ENCODE peak calls at places on chromosomes 16 and 17, in five cellular contexts. A, G, H, L and C are unnamed samples.

GRCh38 chr17:21573961-21574610 is 118.2 kb upstream of the KCNJ18 start:
- DNase-seq in A (no peak), G (no peak), H (peak; percentile 81), L (peak; percentile 85), C (no peak)

GRCh38 chr17:50559674-50560184 is 786 bp upstream of the CACNA1G start:
- DNase-seq in A (peak; percentile 22), G (no peak), H (peak; percentile 76), L (peak; percentile 89), C (no peak)

GRCh38 chr17:29838961-29839360 is 91.1 kb downstream of the SSH2 start:
- DNase-seq in A (no peak), G (no peak), H (no peak), L (no peak), C (no peak)

GRCh38 chr17:77907497-77908120 is 50.9 kb upstream of the TNRC6C start:
- DNase-seq in A (no peak), G (no peak), H (no peak), L (peak; percentile 55), C (no peak)

GRCh38 chr16:57940382-57940966 is 30.5 kb downstream of the CNGB1 start:
- DNase-seq in A (no peak), G (no peak), H (no peak), L (no peak), C (no peak)

GRCh38 chr16:695355-696089 is 5.3 kb upstream of the WDR24 start:
- DNase-seq in A (peak; percentile 93), G (no peak), H (no peak), L (no peak), C (peak; percentile 59)

GRCh38 chr17:60149691-60150582 is at the start of gene CA4:
- DNase-seq in A (no peak), G (no peak), H (no peak), L (no peak), C (no peak)

GRCh38 chr17:8623591-8623990 is 6.9 kb downstream of the MYH10 start:
- DNase-seq in A (no peak), G (no peak), H (peak; percentile 48), L (no peak), C (no peak)

GRCh38 chr17:42895185-42895555 is 5.4 kb upstream of the G6PC1 start:
- DNase-seq in A (peak; percentile 36), G (peak; percentile 60), H (no peak), L (peak; percentile 90), C (no peak)

GRCh38 chr17:47850692-47851573 is at the start of gene SP6:
- DNase-seq in A (peak; percentile 88), G (peak; percentile 81), H (no peak), L (no peak), C (peak; percentile 31)

GRCh38 chr17:42953669-42954068 is 10.6 kb downstream of the AARSD1 start:
- DNase-seq in A (no peak), G (no peak), H (no peak), L (no peak), C (no peak)

GRCh38 chr16:69482410-69482951 is 58.1 kb downstream of the CYB5B start:
- DNase-seq in A (no peak), G (peak; percentile 34), H (peak; percentile 83), L (peak; percentile 74), C (no peak)

GRCh38 chr16:71449020-71449419 is 7.2 kb upstream of the TLE7 start:
- DNase-seq in A (no peak), G (no peak), H (no peak), L (no peak), C (no peak)

GRCh38 chr16:71453051-71453450 is 9.0 kb downstream of the ZNF23 start:
- DNase-seq in A (no peak), G (no peak), H (no peak), L (no peak), C (no peak)

GRCh38 chr16:71443714-71444113 is 1.9 kb upstream of the TLE7 start:
- DNase-seq in A (no peak), G (no peak), H (no peak), L (no peak), C (no peak)

DNA sequence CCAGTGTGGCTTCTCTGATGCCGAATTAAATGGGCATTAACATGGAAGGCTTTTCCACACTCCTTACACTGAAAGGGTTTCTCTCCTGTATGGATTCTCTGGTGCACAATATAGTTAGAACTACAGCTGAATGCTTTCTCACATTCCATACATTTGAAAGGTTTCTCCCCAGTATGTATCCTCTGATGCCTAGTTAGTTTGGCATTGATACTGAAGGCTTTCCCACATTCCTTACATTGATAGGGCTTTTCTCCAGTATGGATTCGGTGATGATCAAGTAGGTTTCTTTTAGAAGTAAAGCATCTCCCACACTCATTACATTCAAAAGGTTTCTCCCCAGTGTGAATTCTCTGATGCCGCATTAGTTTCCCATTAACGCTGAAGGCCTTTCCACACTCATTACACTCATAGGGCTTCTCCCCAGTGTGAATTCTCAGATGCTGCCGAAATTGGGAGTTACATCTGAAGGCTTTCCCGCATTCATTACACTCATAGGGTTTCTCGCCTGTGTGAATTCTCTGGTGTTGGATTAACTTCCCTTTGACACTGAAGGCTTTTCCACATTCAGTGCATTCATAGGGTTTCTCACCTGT is 6.5 kb upstream of the TLE7 start:
- DNase-seq in A (no peak), G (no peak), H (no peak), L (no peak), C (no peak)
- H3K9me3 ChIP-seq in A (peaks cover 54% of the 10 kb centered on the region), G (peaks cover 44% of the 10 kb centered on the region), H (peaks cover 58% of the 10 kb centered on the region), L (peaks cover 62% of the 10 kb centered on the region), C (peaks cover 26% of the 10 kb centered on the region)

GRCh38 chr17:14553847-14554246 is 253.0 kb downstream of the HS3ST3B1 start:
- DNase-seq in A (no peak), G (no peak), H (no peak), L (no peak), C (no peak)
- H3K9me3 ChIP-seq in A (no peaks in the 10 kb centered on the region), G (no peaks in the 10 kb centered on the region), H (no peaks in the 10 kb centered on the region), L (no peaks in the 10 kb centered on the region), C (no peaks in the 10 kb centered on the region)

DNA sequence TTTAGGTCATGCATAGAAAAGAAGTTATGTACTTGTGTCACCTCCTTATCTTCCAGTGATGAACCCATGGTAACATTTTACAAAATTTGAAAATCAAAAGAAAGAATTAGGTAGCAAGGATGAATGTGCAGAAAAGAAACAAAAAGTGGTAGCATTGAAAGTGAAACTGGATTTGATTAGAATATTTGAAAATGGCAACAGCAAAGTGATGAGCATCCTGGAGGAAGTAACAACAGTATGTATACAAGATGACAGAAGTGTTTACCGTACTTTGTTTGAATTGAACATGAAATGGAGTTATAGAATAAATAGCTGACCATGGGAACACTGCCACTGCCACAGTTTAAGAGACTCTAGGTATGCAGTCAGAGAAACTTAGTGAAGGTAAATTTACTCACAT is 1313.1 kb downstream of the CDH11 start:
- DNase-seq in A (no peak), G (no peak), H (no peak), L (no peak), C (no peak)
- H3K9me3 ChIP-seq in A (no peaks in the 10 kb centered on the region), G (no peaks in the 10 kb centered on the region), H (no peaks in the 10 kb centered on the region), L (no peaks in the 10 kb centered on the region), C (no peaks in the 10 kb centered on the region)

DNA sequence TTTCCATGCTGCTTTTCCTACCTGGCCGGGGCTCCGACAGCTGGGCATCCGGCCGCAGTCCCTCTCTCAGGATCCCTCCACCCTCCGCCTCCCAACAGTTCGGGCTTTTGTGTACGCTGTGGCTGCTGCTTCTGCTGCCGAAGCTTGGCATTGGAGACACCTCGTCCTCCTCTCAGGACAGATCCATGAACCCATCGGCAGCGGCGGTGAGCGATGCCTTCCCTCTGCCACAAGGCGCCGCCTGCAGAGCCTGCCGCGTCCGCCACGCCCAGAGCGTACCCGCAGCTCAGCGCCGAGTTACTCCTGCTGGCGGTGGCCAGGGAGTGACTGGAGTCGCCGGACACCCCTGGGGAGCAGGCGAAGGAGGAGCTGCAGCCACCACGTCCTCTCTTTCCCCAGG is 2032.8 kb downstream of the TP53TG3F start:
- DNase-seq in A (peak; percentile 9), G (no peak), H (no peak), L (no peak), C (no peak)
- H3K9me3 ChIP-seq in A (no peaks in the 10 kb centered on the region), G (peaks cover 4% of the 10 kb centered on the region), H (peaks cover 4% of the 10 kb centered on the region), L (peaks cover 4% of the 10 kb centered on the region), C (no peaks in the 10 kb centered on the region)

GRCh38 chr17:58082870-58083490 is at the start of gene DYNLL2:
- DNase-seq in A (peak; percentile 86), G (peak; percentile 94), H (peak; percentile 99), L (peak; percentile 97), C (peak; percentile 82)
- H3K9me3 ChIP-seq in A (no peaks in the 10 kb centered on the region), G (no peaks in the 10 kb centered on the region), H (peaks cover 8% of the 10 kb centered on the region), L (no peaks in the 10 kb centered on the region), C (no peaks in the 10 kb centered on the region)

GRCh38 chr16:64309398-64310110 is 812.3 kb downstream of the CDH11 start:
- DNase-seq in A (no peak), G (no peak), H (no peak), L (no peak), C (no peak)
- H3K9me3 ChIP-seq in A (no peaks in the 10 kb centered on the region), G (peaks cover 2% of the 10 kb centered on the region), H (no peaks in the 10 kb centered on the region), L (peaks cover 4% of the 10 kb centered on the region), C (no peaks in the 10 kb centered on the region)